ENCODE peak calls at places on chromosome 22, in four cellular contexts. L is SW480, E is neuronal stem cell, Q is amygdala. H is an unnamed sample.

GRCh38 chr22:20591660-20592310 is 84.4 kb downstream of the MED15 start:
- DNase-seq in Q (no peak), E (peak), L (no peak), H (no peak)

GRCh38 chr22:37018815-37019308 is 385 bp downstream of the TST start:
- DNase-seq in E (peak), L (peak), Q (peak), H (no peak)

GRCh38 chr22:36384766-36385400 is 2.9 kb downstream of the MYH9 start:
- DNase-seq in E (no peak), Q (no peak), L (no peak), H (peak)

GRCh38 chr22:49234459-49234858 is 593.2 kb downstream of the BRD1 start:
- DNase-seq in E (no peak), L (no peak), Q (no peak), H (no peak)

GRCh38 chr22:20607157-20607907 is 99.9 kb downstream of the MED15 start:
- DNase-seq in L (peak), E (no peak), Q (no peak), H (no peak)

GRCh38 chr22:46233231-46233630 is 16.9 kb downstream of the CDPF1 start:
- DNase-seq in Q (no peak), L (no peak), E (no peak), H (no peak)

GRCh38 chr22:36398602-36399472 is 11.1 kb upstream of the MYH9 start:
- DNase-seq in Q (no peak), L (peak), E (no peak), H (no peak)

GRCh38 chr22:19821523-19822300 is 33.0 kb downstream of the GNB1L start:
- DNase-seq in E (no peak), L (no peak), Q (no peak), H (no peak)

GRCh38 chr22:46147471-46148267 is 2.7 kb upstream of the PPARA start:
- DNase-seq in L (no peak), Q (no peak), E (no peak), H (no peak)

GRCh38 chr22:46681010-46681409 is 57.0 kb downstream of the CERK start:
- DNase-seq in L (no peak), Q (no peak), E (no peak), H (no peak)

GRCh38 chr22:47553436-47553835 is 791.0 kb downstream of the TBC1D22A start:
- DNase-seq in Q (no peak), L (no peak), E (no peak), H (no peak)

GRCh38 chr22:30883586-30884145 is 84.9 kb downstream of the MORC2 start:
- DNase-seq in E (no peak), Q (no peak), L (no peak), H (no peak)

GRCh38 chr22:26362471-26362870 is 66.6 kb upstream of the ASPHD2 start:
- DNase-seq in L (no peak), E (no peak), Q (no peak), H (no peak)

GRCh38 chr22:49208003-49208402 is 619.7 kb downstream of the BRD1 start:
- DNase-seq in E (no peak), L (no peak), Q (no peak), H (no peak)

GRCh38 chr22:19429950-19430889 is 1.3 kb downstream of the HIRA start:
- DNase-seq in E (no peak), L (peak), Q (no peak), H (peak)

GRCh38 chr22:21606775-21607174 is 23.0 kb downstream of the YDJC start:
- DNase-seq in L (no peak), E (no peak), Q (no peak), H (no peak)

GRCh38 chr22:20972014-20972797 is 5.2 kb downstream of the AIFM3 start:
- DNase-seq in Q (no peak), L (no peak), E (no peak), H (no peak)

GRCh38 chr22:48366056-48366455 is 1461.6 kb downstream of the BRD1 start:
- DNase-seq in E (no peak), Q (no peak), L (no peak), H (no peak)

GRCh38 chr22:46844606-46845210 is 82.3 kb downstream of the TBC1D22A start:
- DNase-seq in L (no peak), Q (no peak), E (no peak), H (no peak)

GRCh38 chr22:38948181-38948940 is 9.0 kb upstream of the APOBEC3A start:
- DNase-seq in L (no peak), Q (no peak), E (no peak), H (no peak)

GRCh38 chr22:39244496-39245129 is at the start of gene PDGFB:
- DNase-seq in Q (no peak), E (no peak), L (peak), H (no peak)

GRCh38 chr22:37401401-37401859 is 25.8 kb downstream of the ELFN2 start:
- DNase-seq in E (no peak), Q (no peak), L (no peak), H (no peak)

H was measured in T-helper 9 cell.